ENCODE peak calls at places on chromosomes 11 and 22, in nine cellular contexts. N, Z, O, Y, A, W, G, B and I are unnamed samples.

GRCh38 chr22:29102300-29102699 is 29.5 kb downstream of the KREMEN1 start:
- DNase-seq in N (no peak), A (no peak), Y (no peak), O (no peak), G (no peak), W (no peak), B (no peak), Z (no peak), I (no peak)

GRCh38 chr11:131658952-131659351 is 288.5 kb downstream of the NTM start:
- DNase-seq in B (no peak), W (no peak), O (no peak), N (no peak), G (no peak), Z (no peak), Y (no peak), A (no peak), I (no peak)

GRCh38 chr22:17562906-17563870 is at the start of gene SLC25A18:
- DNase-seq in B (peak; percentile 59), O (no peak), Z (no peak), Y (no peak), N (no peak), G (peak; percentile 49), W (no peak), A (no peak), I (no peak)

GRCh38 chr11:18229501-18229900 is 7.1 kb downstream of the SAA4 start:
- DNase-seq in W (no peak), N (peak; percentile 38), B (no peak), O (no peak), Z (no peak), A (no peak), G (no peak), Y (no peak), I (no peak)

GRCh38 chr11:134532921-134533421 is 120.9 kb upstream of the B3GAT1 start:
- DNase-seq in Z (no peak), O (no peak), W (no peak), Y (peak; percentile 60), G (no peak), A (no peak), B (no peak), N (no peak), I (no peak)

GRCh38 chr22:49331878-49332277 is 495.8 kb downstream of the BRD1 start:
- DNase-seq in A (no peak), W (no peak), O (no peak), Z (no peak), N (no peak), B (no peak), Y (peak; percentile 48), G (no peak), I (no peak)

GRCh38 chr22:19785461-19786263 is 25.1 kb downstream of the TBX1 start:
- DNase-seq in Y (no peak), B (peak; percentile 10), O (no peak), Z (no peak), A (no peak), W (no peak), N (no peak), G (no peak), I (no peak)

GRCh38 chr11:121039971-121040613 is 16.2 kb downstream of the TBCEL start:
- DNase-seq in B (no peak), Y (no peak), N (no peak), G (no peak), O (no peak), A (no peak), W (no peak), Z (no peak), I (no peak)

GRCh38 chr22:30880847-30881246 is 87.7 kb downstream of the MORC2 start:
- DNase-seq in N (no peak), O (no peak), Z (no peak), Y (peak; percentile 61), W (no peak), B (no peak), A (no peak), G (no peak), I (no peak)

GRCh38 chr11:88484873-88485621 is 147.5 kb upstream of the CTSC start:
- DNase-seq in Y (no peak), W (no peak), N (peak; percentile 60), B (no peak), O (peak; percentile 39), Z (peak; percentile 37), A (peak; percentile 15), G (peak; percentile 42), I (no peak)

DNA sequence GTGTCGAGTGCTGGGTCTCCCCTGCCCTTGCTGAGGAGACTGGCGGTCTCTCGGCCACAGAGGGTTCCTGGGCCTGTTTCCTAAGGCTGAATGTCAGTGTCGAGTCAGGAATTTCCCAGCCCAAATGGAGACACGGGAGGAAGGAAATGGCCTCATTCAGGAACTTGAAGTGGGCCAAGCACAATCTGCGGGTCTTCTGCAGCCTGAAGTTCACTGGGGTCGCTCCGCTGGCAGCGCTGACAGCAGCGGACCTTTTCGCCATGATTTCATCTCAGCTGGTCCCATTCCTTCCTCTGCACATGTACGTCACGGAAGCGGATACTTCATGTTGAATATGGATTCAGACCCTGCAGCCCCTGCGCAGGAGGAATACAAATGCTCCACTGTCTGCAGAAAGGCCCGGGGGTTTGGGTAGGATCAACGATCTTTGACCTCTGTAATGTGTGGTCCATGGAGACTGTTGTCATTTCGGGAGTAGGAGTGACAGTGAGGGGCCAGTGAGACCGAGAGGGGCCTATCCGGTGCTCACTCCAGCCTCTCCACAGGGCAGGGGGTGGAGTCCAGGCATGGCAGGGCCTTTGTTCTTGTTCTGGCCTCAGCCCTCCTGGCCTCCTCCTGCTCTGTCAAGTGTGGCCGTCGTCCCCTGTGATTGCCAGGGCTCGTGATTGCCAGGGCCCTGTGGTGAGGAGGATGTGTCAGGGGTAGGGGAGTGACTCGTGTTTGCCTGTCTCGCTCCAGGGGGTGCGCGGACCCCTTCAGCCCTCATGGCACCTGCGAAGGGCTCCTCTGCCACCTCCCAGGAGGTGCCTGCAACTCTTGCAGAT is 402.3 kb downstream of the TBC1D22A start:
- DNase-seq in G (peak; percentile 4), A (no peak), W (no peak), O (no peak), Y (peak; percentile 48), N (no peak), Z (no peak), B (no peak), I (no peak)
- H3K27ac ChIP-seq in G (no peak overlapping the region), A (no peak overlapping the region), W (no peak overlapping the region), O (no peak overlapping the region), Y (no peak overlapping the region), N (no peak overlapping the region), Z (no peak overlapping the region), B (no peak overlapping the region), I (no peak overlapping the region)

GRCh38 chr11:22666320-22666699 is at the start of gene GAS2:
- DNase-seq in G (peak; percentile 40), Y (no peak), A (no peak), O (no peak), Z (no peak), N (no peak), W (no peak), B (no peak), I (no peak)

GRCh38 chr11:22670803-22671202 is 4.4 kb downstream of the GAS2 start:
- DNase-seq in B (no peak), O (no peak), G (no peak), Z (no peak), N (no peak), Y (no peak), A (peak; percentile 25), W (no peak), I (no peak)

GRCh38 chr11:22669368-22669767 is 3.0 kb downstream of the GAS2 start:
- DNase-seq in O (no peak), Y (no peak), A (no peak), N (no peak), B (no peak), G (no peak), Z (no peak), W (no peak), I (no peak)

GRCh38 chr11:22668005-22668796 is 1.8 kb downstream of the GAS2 start:
- DNase-seq in A (no peak), G (no peak), O (no peak), W (no peak), Y (no peak), B (no peak), Z (no peak), N (no peak), I (no peak)

DNA sequence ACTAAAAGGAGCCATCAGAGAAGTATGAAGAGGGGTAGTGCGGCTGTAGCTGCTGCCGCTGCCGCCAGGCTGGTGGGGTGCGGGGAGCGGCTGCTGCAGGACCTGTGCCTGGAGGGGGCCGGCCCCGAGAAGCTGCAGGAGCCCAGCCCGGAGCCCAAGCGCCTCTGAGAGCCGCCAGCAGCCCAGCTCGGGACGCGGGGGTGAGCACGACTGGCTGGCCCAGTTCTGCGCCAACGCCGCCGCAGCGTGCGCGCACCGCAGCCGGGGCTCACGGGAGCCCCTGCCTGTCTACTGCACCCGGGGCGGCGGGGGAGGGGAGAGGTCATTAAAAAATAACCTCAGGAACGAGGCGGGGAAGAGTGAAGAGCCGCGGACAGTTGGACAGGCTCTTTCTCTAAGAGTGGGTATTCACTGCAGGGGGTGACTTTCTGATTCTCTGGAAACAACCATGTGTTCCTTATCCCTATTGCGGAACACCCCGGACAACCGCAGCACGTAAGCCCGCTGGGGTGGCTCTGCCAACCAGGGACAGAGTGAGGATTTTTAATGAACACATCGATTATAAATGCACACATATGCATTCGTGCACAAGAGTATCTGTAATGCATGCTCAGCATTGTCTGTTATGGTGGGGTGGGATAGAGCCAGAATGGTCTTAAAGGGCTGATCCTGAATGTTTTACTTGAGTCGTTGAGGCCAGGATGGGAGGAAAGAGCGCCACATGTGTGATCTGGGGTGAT is 459 bp downstream of the GAS2 start:
- DNase-seq in G (peak; percentile 84), N (no peak), A (no peak), B (peak; percentile 61), Z (peak; percentile 85), Y (peak; percentile 68), W (no peak), O (peak; percentile 21), I (no peak)
- H3K27ac ChIP-seq in G (peak overlapping the region; percentile 90), N (no peak overlapping the region), A (no peak overlapping the region), B (peak overlapping the region; percentile 55), Z (peak overlapping the region; percentile 28), Y (no peak overlapping the region), W (no peak overlapping the region), O (no peak overlapping the region), I (no peak overlapping the region)

GRCh38 chr11:10452211-10452767 is 2.8 kb upstream of the AMPD3 start:
- DNase-seq in W (no peak), Z (no peak), N (no peak), B (no peak), O (peak; percentile 34), G (no peak), Y (no peak), A (no peak), I (no peak)
- H3K27ac ChIP-seq in W (peak overlapping the region; percentile 33), Z (no peak overlapping the region), N (no peak overlapping the region), B (no peak overlapping the region), O (no peak overlapping the region), G (no peak overlapping the region), Y (no peak overlapping the region), A (no peak overlapping the region), I (no peak overlapping the region)

DNA sequence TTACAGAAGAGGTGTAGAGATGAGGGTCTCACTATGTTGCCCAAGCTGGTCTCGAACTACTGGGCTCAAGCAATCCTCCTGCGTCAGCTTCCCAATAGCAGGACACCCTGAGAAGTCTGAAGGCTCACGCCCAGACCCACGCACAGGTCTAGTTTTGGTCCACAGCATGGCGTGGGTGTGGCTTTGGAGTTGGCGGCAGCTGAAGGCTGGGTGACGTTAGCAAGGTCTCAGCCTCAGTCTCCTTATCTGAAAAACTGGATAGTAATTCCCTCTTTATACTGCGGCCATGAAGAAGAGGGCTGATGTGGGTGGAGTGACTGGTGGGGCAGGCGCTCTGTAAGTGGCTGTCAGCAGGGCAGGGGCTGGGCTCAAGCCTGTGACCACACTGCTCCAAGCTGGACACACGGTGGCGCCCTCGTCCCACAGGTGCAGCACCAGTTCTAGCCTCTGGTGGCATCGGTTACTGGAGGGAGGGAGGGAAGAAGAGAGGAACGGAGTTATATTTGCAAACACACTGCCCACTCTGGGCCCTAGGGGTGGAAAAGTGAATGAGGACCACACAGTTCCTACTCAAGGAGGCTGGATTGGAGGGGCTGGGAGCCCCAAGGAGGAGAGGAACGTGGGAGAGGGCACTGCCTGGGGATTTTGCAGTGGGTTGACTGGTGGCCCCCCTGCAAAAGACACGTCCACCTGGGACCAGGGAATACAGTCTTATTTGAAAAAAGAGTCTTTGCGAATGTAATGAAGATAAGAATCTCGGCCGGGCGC is 19.6 kb upstream of the CARD10 start:
- DNase-seq in B (peak; percentile 94), N (peak; percentile 94), W (peak; percentile 83), Y (peak; percentile 97), G (peak; percentile 96), Z (peak; percentile 93), A (no peak), O (peak; percentile 96), I (peak; percentile 89)
- H3K27ac ChIP-seq in B (no peak overlapping the region), N (no peak overlapping the region), W (no peak overlapping the region), Y (peak overlapping the region; percentile 39), G (no peak overlapping the region), Z (no peak overlapping the region), A (no peak overlapping the region), O (no peak overlapping the region), I (no peak overlapping the region)